ENCODE peak calls at places on chromosomes 7 and 10, in seven cellular contexts. One of them, this sample, is unnamed. For H3K4me1, the result is how much of the 10 kb centered on the place peaks cover.

GRCh38 chr7:92835851-92836488 is 403 bp downstream of the CDK6 start:
- DNase-seq in K562: peak
- DNase-seq in ovary: peak
- DNase-seq in SK-N-SH: peak
- DNase-seq in A549: peak
- DNase-seq in suprapubic skin: peak
- DNase-seq in stomach: peak
- DNase-seq in this sample: peak

GRCh38 chr7:123096434-123096833 is 100.9 kb upstream of the TAS2R16 start:
- DNase-seq in K562: no peak
- DNase-seq in ovary: no peak
- DNase-seq in SK-N-SH: no peak
- DNase-seq in A549: no peak
- DNase-seq in suprapubic skin: no peak
- DNase-seq in stomach: no peak
- DNase-seq in this sample: no peak

GRCh38 chr7:54680377-54681005 is 78.5 kb downstream of the SEC61G start:
- DNase-seq in K562: no peak
- DNase-seq in ovary: no peak
- DNase-seq in SK-N-SH: no peak
- DNase-seq in A549: no peak
- DNase-seq in suprapubic skin: no peak
- DNase-seq in stomach: no peak
- DNase-seq in this sample: no peak

GRCh38 chr7:45643630-45644029 is 69.5 kb downstream of the ADCY1 start:
- DNase-seq in K562: no peak
- DNase-seq in ovary: no peak
- DNase-seq in SK-N-SH: no peak
- DNase-seq in A549: no peak
- DNase-seq in suprapubic skin: peak
- DNase-seq in stomach: peak
- DNase-seq in this sample: no peak

GRCh38 chr7:158324397-158325360 is 262.9 kb downstream of the PTPRN2 start:
- DNase-seq in K562: no peak
- DNase-seq in ovary: no peak
- DNase-seq in SK-N-SH: peak
- DNase-seq in A549: no peak
- DNase-seq in suprapubic skin: no peak
- DNase-seq in stomach: no peak
- DNase-seq in this sample: no peak

GRCh38 chr7:2412587-2413201 is 9.3 kb downstream of the CHST12 start:
- DNase-seq in K562: no peak
- DNase-seq in ovary: no peak
- DNase-seq in SK-N-SH: no peak
- DNase-seq in A549: no peak
- DNase-seq in suprapubic skin: no peak
- DNase-seq in stomach: no peak
- DNase-seq in this sample: no peak

GRCh38 chr10:63588436-63589180 is 67.4 kb downstream of the REEP3 start:
- DNase-seq in K562: no peak
- DNase-seq in ovary: no peak
- DNase-seq in SK-N-SH: no peak
- DNase-seq in A549: peak
- DNase-seq in suprapubic skin: no peak
- DNase-seq in stomach: peak
- DNase-seq in this sample: peak

GRCh38 chr7:27739301-27739913 is 555 bp upstream of the TAX1BP1 start:
- DNase-seq in K562: peak
- DNase-seq in ovary: no peak
- DNase-seq in SK-N-SH: peak
- DNase-seq in A549: no peak
- DNase-seq in suprapubic skin: no peak
- DNase-seq in stomach: no peak
- DNase-seq in this sample: no peak

GRCh38 chr7:130667593-130668257 is 823 bp downstream of the COPG2 start:
- DNase-seq in K562: peak
- DNase-seq in ovary: no peak
- DNase-seq in SK-N-SH: peak
- DNase-seq in A549: peak
- DNase-seq in suprapubic skin: no peak
- DNase-seq in stomach: no peak
- DNase-seq in this sample: no peak

GRCh38 chr7:47034180-47034579 is 547.7 kb downstream of the TNS3 start:
- DNase-seq in K562: no peak
- DNase-seq in ovary: no peak
- DNase-seq in SK-N-SH: no peak
- DNase-seq in A549: no peak
- DNase-seq in suprapubic skin: no peak
- DNase-seq in stomach: no peak
- DNase-seq in this sample: no peak

GRCh38 chr10:124875596-124875995 is 66.3 kb upstream of the ZRANB1 start:
- DNase-seq in K562: no peak
- DNase-seq in ovary: no peak
- DNase-seq in SK-N-SH: no peak
- DNase-seq in A549: peak
- DNase-seq in suprapubic skin: no peak
- DNase-seq in stomach: no peak
- DNase-seq in this sample: no peak

GRCh38 chr7:4226166-4226857 is 455.8 kb upstream of the FOXK1 start:
- DNase-seq in K562: peak
- DNase-seq in ovary: no peak
- DNase-seq in SK-N-SH: no peak
- DNase-seq in A549: peak
- DNase-seq in suprapubic skin: no peak
- DNase-seq in stomach: no peak
- DNase-seq in this sample: no peak

GRCh38 chr7:98657736-98658135 is 40.7 kb downstream of the NPTX2 start:
- DNase-seq in K562: no peak
- DNase-seq in ovary: no peak
- DNase-seq in SK-N-SH: no peak
- DNase-seq in A549: no peak
- DNase-seq in suprapubic skin: no peak
- DNase-seq in stomach: no peak
- DNase-seq in this sample: no peak

DNA sequence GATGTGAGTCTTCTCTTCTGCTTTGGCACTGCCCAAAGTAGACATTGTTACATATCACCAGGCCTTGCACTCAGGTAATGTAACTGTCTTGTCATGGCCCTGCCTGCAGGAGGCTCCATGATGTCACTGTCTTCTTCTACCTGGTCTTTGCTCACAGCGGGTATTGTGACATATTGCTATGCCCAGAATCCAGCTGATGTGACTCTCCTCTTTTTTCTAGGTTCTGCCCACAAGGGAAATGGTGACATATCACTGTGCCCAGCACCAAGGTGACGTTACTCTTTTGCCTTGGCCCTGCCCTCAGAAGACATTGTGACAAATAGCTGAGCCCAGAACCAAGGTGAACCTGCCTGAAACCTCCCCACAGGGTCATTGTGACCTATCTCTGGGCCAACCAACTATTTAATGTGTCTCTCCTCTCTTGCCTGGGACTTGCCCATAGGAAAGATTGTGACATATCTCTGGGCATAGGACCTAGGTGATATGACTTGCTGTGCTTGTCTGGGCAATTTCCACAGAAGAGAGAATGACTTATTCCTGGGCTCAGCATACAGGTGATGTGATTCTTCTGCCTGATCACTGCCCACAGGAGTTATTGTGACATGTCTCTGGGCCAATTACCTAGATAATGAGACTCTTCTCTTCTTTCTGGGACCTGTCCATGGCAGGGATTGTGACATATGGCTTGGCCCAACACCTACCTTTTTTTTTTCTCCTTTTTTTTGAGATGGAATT is 26.5 kb upstream of the ZNF107 start:
- DNase-seq in K562: no peak
- DNase-seq in ovary: no peak
- DNase-seq in SK-N-SH: no peak
- DNase-seq in A549: no peak
- DNase-seq in suprapubic skin: no peak
- DNase-seq in stomach: no peak
- DNase-seq in this sample: no peak
- TF ChIP-seq EP300 in K562: no peak
- TF ChIP-seq EP300 in ovary: no peak
- TF ChIP-seq EP300 in SK-N-SH: no peak
- TF ChIP-seq EP300 in A549: no peak
- TF ChIP-seq EP300 in suprapubic skin: no peak
- TF ChIP-seq EP300 in stomach: no peak
- TF ChIP-seq EP300 in this sample: no peak

GRCh38 chr10:110457851-110458582 is 39.7 kb upstream of the DUSP5 start:
- DNase-seq in K562: no peak
- DNase-seq in ovary: no peak
- DNase-seq in SK-N-SH: no peak
- DNase-seq in A549: no peak
- DNase-seq in suprapubic skin: no peak
- DNase-seq in stomach: no peak
- DNase-seq in this sample: peak

GRCh38 chr10:110460111-110460809 is 37.4 kb upstream of the DUSP5 start:
- DNase-seq in K562: no peak
- DNase-seq in ovary: peak
- DNase-seq in SK-N-SH: peak
- DNase-seq in A549: peak
- DNase-seq in suprapubic skin: no peak
- DNase-seq in stomach: peak
- DNase-seq in this sample: peak

GRCh38 chr10:110461088-110461487 is 36.6 kb upstream of the DUSP5 start:
- DNase-seq in K562: no peak
- DNase-seq in ovary: no peak
- DNase-seq in SK-N-SH: no peak
- DNase-seq in A549: no peak
- DNase-seq in suprapubic skin: no peak
- DNase-seq in stomach: no peak
- DNase-seq in this sample: no peak

GRCh38 chr10:110458583-110458920 is 39.2 kb upstream of the DUSP5 start:
- DNase-seq in K562: no peak
- DNase-seq in ovary: no peak
- DNase-seq in SK-N-SH: no peak
- DNase-seq in A549: no peak
- DNase-seq in suprapubic skin: no peak
- DNase-seq in stomach: no peak
- DNase-seq in this sample: no peak

DNA sequence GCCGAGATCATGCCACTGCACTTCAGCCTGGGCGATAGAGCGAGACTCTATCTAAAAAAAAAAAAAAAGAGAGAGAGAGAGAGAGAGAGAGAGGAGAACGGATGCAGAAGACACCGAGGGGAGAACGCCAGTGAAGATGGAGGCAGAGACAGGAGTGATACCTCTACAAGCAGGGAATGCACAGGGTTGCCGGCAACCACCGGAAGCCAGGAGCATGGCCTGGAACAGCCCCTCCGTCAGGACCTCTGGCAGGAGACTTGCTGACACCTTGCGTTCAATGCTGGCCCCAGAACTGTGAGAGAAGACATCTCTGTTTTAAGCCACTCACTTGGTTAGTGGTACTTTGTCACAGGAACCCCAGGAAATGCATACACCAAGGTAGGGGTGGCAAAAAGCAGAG is 38.1 kb upstream of the DUSP5 start:
- DNase-seq in K562: no peak
- DNase-seq in ovary: no peak
- DNase-seq in SK-N-SH: no peak
- DNase-seq in A549: no peak
- DNase-seq in suprapubic skin: no peak
- DNase-seq in stomach: no peak
- DNase-seq in this sample: no peak
- H3K4me1 ChIP-seq in K562: under half
- H3K4me1 ChIP-seq in ovary: under half
- H3K4me1 ChIP-seq in SK-N-SH: under half
- H3K4me1 ChIP-seq in A549: half or more
- H3K4me1 ChIP-seq in suprapubic skin: under half
- H3K4me1 ChIP-seq in stomach: under half
- H3K4me1 ChIP-seq in this sample: under half

GRCh38 chr10:70776455-70777005 is 8.6 kb downstream of the TBATA start:
- DNase-seq in K562: no peak
- DNase-seq in ovary: no peak
- DNase-seq in SK-N-SH: no peak
- DNase-seq in A549: no peak
- DNase-seq in suprapubic skin: no peak
- DNase-seq in stomach: peak
- DNase-seq in this sample: no peak
- TF ChIP-seq EP300 in K562: no peak
- TF ChIP-seq EP300 in ovary: no peak
- TF ChIP-seq EP300 in SK-N-SH: no peak
- TF ChIP-seq EP300 in A549: no peak
- TF ChIP-seq EP300 in suprapubic skin: no peak
- TF ChIP-seq EP300 in stomach: no peak
- TF ChIP-seq EP300 in this sample: no peak

GRCh38 chr10:119282446-119282845 is 75.1 kb downstream of the GRK5 start:
- DNase-seq in K562: no peak
- DNase-seq in ovary: no peak
- DNase-seq in SK-N-SH: no peak
- DNase-seq in A549: no peak
- DNase-seq in suprapubic skin: no peak
- DNase-seq in stomach: no peak
- DNase-seq in this sample: no peak

GRCh38 chr10:119278126-119278701 is 70.8 kb downstream of the GRK5 start:
- DNase-seq in K562: no peak
- DNase-seq in ovary: no peak
- DNase-seq in SK-N-SH: no peak
- DNase-seq in A549: no peak
- DNase-seq in suprapubic skin: no peak
- DNase-seq in stomach: no peak
- DNase-seq in this sample: no peak

GRCh38 chr10:119283387-119283786 is 76.0 kb downstream of the GRK5 start:
- DNase-seq in K562: no peak
- DNase-seq in ovary: no peak
- DNase-seq in SK-N-SH: no peak
- DNase-seq in A549: no peak
- DNase-seq in suprapubic skin: no peak
- DNase-seq in stomach: no peak
- DNase-seq in this sample: no peak

GRCh38 chr10:119281581-119282071 is 74.3 kb downstream of the GRK5 start:
- DNase-seq in K562: no peak
- DNase-seq in ovary: peak
- DNase-seq in SK-N-SH: peak
- DNase-seq in A549: no peak
- DNase-seq in suprapubic skin: no peak
- DNase-seq in stomach: peak
- DNase-seq in this sample: peak

GRCh38 chr10:119279441-119279840 is 72.1 kb downstream of the GRK5 start:
- DNase-seq in K562: no peak
- DNase-seq in ovary: no peak
- DNase-seq in SK-N-SH: no peak
- DNase-seq in A549: no peak
- DNase-seq in suprapubic skin: no peak
- DNase-seq in stomach: no peak
- DNase-seq in this sample: no peak
- H3K4me1 ChIP-seq in K562: under half
- H3K4me1 ChIP-seq in ovary: under half
- H3K4me1 ChIP-seq in SK-N-SH: under half
- H3K4me1 ChIP-seq in A549: under half
- H3K4me1 ChIP-seq in suprapubic skin: half or more
- H3K4me1 ChIP-seq in stomach: under half
- H3K4me1 ChIP-seq in this sample: under half

DNA sequence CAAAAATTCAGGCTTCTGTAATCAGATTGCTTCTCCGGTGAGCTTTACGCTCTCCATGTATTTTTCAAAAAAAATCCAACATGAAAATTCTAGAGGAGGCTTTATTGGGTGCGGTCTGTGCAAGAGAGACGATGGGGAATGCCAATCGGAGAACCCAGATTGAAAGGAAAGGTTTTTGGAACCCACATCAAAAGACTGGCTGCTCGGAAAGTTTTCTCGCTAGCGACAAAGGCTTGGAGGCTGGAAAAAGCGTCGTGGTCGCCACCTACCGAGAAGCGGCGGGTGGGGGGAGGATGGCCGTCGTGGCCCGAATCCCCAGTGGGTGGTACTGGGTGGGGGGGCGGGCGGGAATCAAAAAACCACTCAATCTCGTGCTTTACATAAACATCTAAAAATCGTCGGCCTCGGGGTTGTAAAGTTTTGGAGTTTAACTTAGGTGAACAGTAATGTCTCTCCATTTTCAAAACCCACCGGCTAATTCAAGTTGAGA is 1.1 kb upstream of the GTF2I start:
- DNase-seq in K562: peak
- DNase-seq in ovary: peak
- DNase-seq in SK-N-SH: peak
- DNase-seq in A549: peak
- DNase-seq in suprapubic skin: peak
- DNase-seq in stomach: peak
- DNase-seq in this sample: peak
- TF ChIP-seq EP300 in K562: no peak
- TF ChIP-seq EP300 in ovary: no peak
- TF ChIP-seq EP300 in SK-N-SH: no peak
- TF ChIP-seq EP300 in A549: no peak
- TF ChIP-seq EP300 in suprapubic skin: no peak
- TF ChIP-seq EP300 in stomach: no peak
- TF ChIP-seq EP300 in this sample: no peak